ENCODE peak calls at places on chromosomes 6 and 20, in nine cellular contexts. J, T, E, I, Z, S, H, C and R are unnamed samples.

GRCh38 chr6:162014069-162014811 is 713.3 kb downstream of the PRKN start:
- DNase-seq in I (no peak), Z (no peak), S (no peak), E (no peak), C (no peak), H (no peak), J (no peak), T (no peak), R (no peak)

GRCh38 chr6:133571681-133572080 is 317.2 kb upstream of the TCF21 start:
- DNase-seq in J (no peak), S (no peak), E (no peak), C (no peak), H (no peak), I (no peak), T (no peak), Z (no peak), R (no peak)

GRCh38 chr6:111342913-111343312 is 140.1 kb downstream of the REV3L start:
- DNase-seq in C (no peak), I (no peak), T (no peak), H (no peak), S (no peak), J (peak; percentile 37), E (no peak), Z (no peak), R (no peak)

GRCh38 chr6:137165375-137166246 is 7.8 kb downstream of the IL22RA2 start:
- DNase-seq in E (peak; percentile 66), T (no peak), Z (no peak), C (no peak), S (no peak), J (peak; percentile 21), H (no peak), I (no peak), R (peak; percentile 24)

GRCh38 chr20:23111307-23111943 is 25.3 kb upstream of the CD93 start:
- DNase-seq in E (no peak), C (peak; percentile 53), Z (no peak), J (no peak), H (no peak), T (no peak), S (no peak), I (no peak), R (no peak)

GRCh38 chr6:37579444-37580067 is 79.9 kb upstream of the CCDC167 start:
- DNase-seq in S (no peak), I (no peak), C (no peak), H (no peak), J (no peak), Z (no peak), E (no peak), T (no peak), R (no peak)

GRCh38 chr6:155100087-155100486 is 105.0 kb downstream of the TIAM2 start:
- DNase-seq in Z (no peak), I (peak; percentile 72), S (no peak), E (no peak), T (no peak), H (no peak), C (no peak), J (no peak), R (no peak)

GRCh38 chr6:87971605-87972262 is 75.9 kb upstream of the SPACA1 start:
- DNase-seq in S (peak; percentile 57), C (no peak), T (no peak), Z (no peak), H (peak; percentile 35), J (peak; percentile 1), E (no peak), I (no peak), R (no peak)

GRCh38 chr6:3023663-3024483 is 24.2 kb downstream of the NQO2 start:
- DNase-seq in Z (peak; percentile 52), H (peak; percentile 93), T (peak; percentile 94), E (peak; percentile 89), J (peak; percentile 94), I (peak; percentile 96), S (peak; percentile 85), C (peak; percentile 97), R (peak; percentile 88)

GRCh38 chr6:139250296-139251274 is 41.2 kb downstream of the TXLNB start:
- DNase-seq in E (no peak), C (no peak), H (peak; percentile 61), Z (peak; percentile 80), I (peak; percentile 57), S (peak; percentile 72), J (peak; percentile 41), T (peak; percentile 85), R (peak; percentile 69)

GRCh38 chr6:107866606-107867301 is 42.6 kb upstream of the SCML4 start:
- DNase-seq in S (peak; percentile 54), I (no peak), T (peak; percentile 77), E (peak; percentile 20), J (peak; percentile 42), H (no peak), C (no peak), Z (peak; percentile 42), R (peak; percentile 50)

GRCh38 chr6:17600527-17601388 is 656 bp downstream of the FAM8A1 start:
- DNase-seq in E (peak; percentile 77), T (peak; percentile 61), Z (peak; percentile 78), S (peak; percentile 71), C (peak; percentile 87), H (peak; percentile 48), J (peak; percentile 11), I (peak; percentile 62), R (peak; percentile 49)

GRCh38 chr6:106082735-106083398 is 3.3 kb upstream of the PRDM1 start:
- DNase-seq in J (peak; percentile 72), E (no peak), S (no peak), Z (no peak), T (no peak), H (no peak), C (no peak), I (no peak), R (no peak)

GRCh38 chr20:48826883-48827771 is 672 bp downstream of the PREX1 start:
- DNase-seq in J (no peak), E (peak; percentile 67), I (no peak), H (peak; percentile 50), Z (peak; percentile 79), S (no peak), T (peak; percentile 71), C (peak; percentile 83), R (no peak)

GRCh38 chr6:149852180-149852579 is 12.0 kb downstream of the LRP11 start:
- DNase-seq in J (peak; percentile 62), T (no peak), H (no peak), S (no peak), E (no peak), Z (no peak), I (no peak), C (no peak), R (no peak)

GRCh38 chr6:13397359-13398080 is 69.2 kb upstream of the TBC1D7 start:
- DNase-seq in Z (no peak), T (no peak), E (peak; percentile 55), I (no peak), C (no peak), H (no peak), S (no peak), J (no peak), R (peak; percentile 81)
- TF ChIP-seq CTCF in Z (no peak), T (peak; percentile 23), E (no peak), I (no peak), C (no peak), H (no peak), S (peak; percentile 31), J (no peak), R (no peak)

GRCh38 chr20:51321343-51322163 is 221.0 kb downstream of the NFATC2 start:
- DNase-seq in S (no peak), J (no peak), H (no peak), C (no peak), E (no peak), I (no peak), Z (no peak), T (no peak), R (no peak)
- TF ChIP-seq CTCF in S (no peak), J (no peak), H (no peak), C (no peak), E (no peak), I (no peak), Z (no peak), T (no peak), R (no peak)

GRCh38 chr6:21935561-21936028 is 342.0 kb downstream of the SOX4 start:
- DNase-seq in H (no peak), J (peak; percentile 73), Z (peak; percentile 53), T (peak; percentile 87), S (no peak), I (no peak), C (no peak), E (no peak), R (no peak)
- TF ChIP-seq CTCF in H (peak; percentile 55), J (peak; percentile 55), Z (peak; percentile 66), T (peak; percentile 94), S (peak; percentile 47), I (peak; percentile 33), C (peak; percentile 63), E (peak; percentile 74), R (peak; percentile 28)

GRCh38 chr20:60453847-60454246 is 495.6 kb downstream of the CDH26 start:
- DNase-seq in H (no peak), I (no peak), C (no peak), S (no peak), T (peak; percentile 44), E (no peak), J (no peak), Z (peak; percentile 48), R (no peak)
- TF ChIP-seq CTCF in H (peak; percentile 22), I (no peak), C (no peak), S (no peak), T (peak; percentile 45), E (no peak), J (no peak), Z (peak; percentile 56), R (no peak)

GRCh38 chr6:5606546-5606945 is 345.2 kb downstream of the FARS2 start:
- DNase-seq in H (no peak), I (no peak), E (no peak), T (no peak), S (no peak), Z (no peak), C (no peak), J (peak; percentile 5), R (no peak)

GRCh38 chr6:5610640-5611039 is 349.3 kb downstream of the FARS2 start:
- DNase-seq in H (no peak), T (no peak), I (no peak), E (no peak), C (no peak), S (no peak), Z (peak; percentile 17), J (no peak), R (no peak)
- TF ChIP-seq CTCF in H (no peak), T (peak; percentile 27), I (no peak), E (peak; percentile 8), C (no peak), S (no peak), Z (peak; percentile 26), J (no peak), R (no peak)